ENCODE peak calls at places on chromosome 13, in six cellular contexts. W is mesendoderm, K is upper lobe of right lung, C is mammary epithelial cell, M is caudate nucleus, E is fibroblast of lung. F is an unnamed sample.

GRCh38 chr13:70183041-70183440 is 74.8 kb upstream of the KLHL1 start:
- DNase-seq in C (peak), K (no peak), M (no peak), W (peak), E (peak), F (no peak)

GRCh38 chr13:20198781-20199180 is 6.0 kb upstream of the GJB2 start:
- DNase-seq in M (no peak), E (peak), K (no peak), W (no peak), C (peak), F (no peak)

GRCh38 chr13:72536668-72537399 is 190.6 kb downstream of the MZT1 start:
- DNase-seq in C (no peak), E (peak), M (no peak), K (no peak), W (no peak), F (no peak)

GRCh38 chr13:36282818-36283432 is 14.7 kb downstream of the CCDC169 start:
- DNase-seq in C (peak), M (no peak), K (no peak), E (peak), W (peak), F (no peak)

GRCh38 chr13:75760182-75760981 is 124.3 kb downstream of the LMO7 start:
- DNase-seq in W (no peak), M (peak), K (no peak), C (peak), E (peak), F (peak)

GRCh38 chr13:73934215-73934623 is 200.0 kb downstream of the KLF12 start:
- DNase-seq in W (no peak), M (no peak), K (no peak), C (no peak), E (peak), F (no peak)

GRCh38 chr13:28584873-28585317 is 74.0 kb upstream of the POMP start:
- DNase-seq in E (peak), M (no peak), K (no peak), W (peak), C (no peak), F (no peak)

GRCh38 chr13:102769679-102770078 is 3.9 kb downstream of the TEX30 start:
- DNase-seq in W (no peak), M (no peak), K (no peak), E (no peak), C (peak), F (no peak)

GRCh38 chr13:24680258-24680920 is at the start of gene ATP12A:
- DNase-seq in C (peak), E (no peak), K (no peak), W (peak), M (no peak), F (no peak)

GRCh38 chr13:42474954-42475353 is 99.0 kb upstream of the TNFSF11 start:
- DNase-seq in K (no peak), E (peak), C (no peak), M (no peak), W (no peak), F (no peak)

GRCh38 chr13:36713842-36714241 is 40.0 kb downstream of the SERTM1 start:
- DNase-seq in C (no peak), E (peak), K (no peak), W (no peak), M (no peak), F (no peak)

GRCh38 chr13:34886476-34886875 is 55.6 kb upstream of the NBEA start:
- DNase-seq in C (no peak), W (no peak), M (no peak), E (no peak), K (no peak), F (no peak)

GRCh38 chr13:34011552-34012085 is 193.7 kb downstream of the RFC3 start:
- DNase-seq in E (no peak), M (no peak), W (no peak), C (no peak), K (no peak), F (no peak)

GRCh38 chr13:24693862-24694471 is 13.8 kb downstream of the ATP12A start:
- DNase-seq in K (peak), C (peak), W (peak), E (peak), M (no peak), F (no peak)

GRCh38 chr13:34003712-34004111 is 185.8 kb downstream of the RFC3 start:
- DNase-seq in C (no peak), K (no peak), E (no peak), M (no peak), W (no peak), F (no peak)

GRCh38 chr13:108776650-108777049 is 147.2 kb downstream of the MYO16 start:
- DNase-seq in K (no peak), C (no peak), E (no peak), W (peak), M (no peak), F (no peak)

GRCh38 chr13:96104516-96104915 is 14.6 kb downstream of the HS6ST3 start:
- DNase-seq in K (no peak), C (no peak), M (no peak), W (peak), E (no peak), F (no peak)
- H3K27ac ChIP-seq in K (no peak), C (no peak), M (no peak), W (no peak), E (no peak), F (no peak)

GRCh38 chr13:80591978-80592377 is 251.1 kb upstream of the SPRY2 start:
- DNase-seq in M (no peak), W (no peak), K (no peak), C (no peak), E (no peak), F (no peak)
- H3K27ac ChIP-seq in M (no peak), W (no peak), K (no peak), C (no peak), E (no peak), F (no peak)

GRCh38 chr13:49421391-49421790 is 22.5 kb downstream of the CAB39L start:
- DNase-seq in C (peak), M (no peak), K (no peak), E (no peak), W (peak), F (no peak)

GRCh38 chr13:49412749-49413148 is 31.1 kb downstream of the CAB39L start:
- DNase-seq in K (no peak), E (no peak), W (no peak), C (no peak), M (no peak), F (no peak)

GRCh38 chr13:49419292-49419691 is 24.6 kb downstream of the CAB39L start:
- DNase-seq in C (no peak), M (no peak), K (no peak), E (peak), W (no peak), F (no peak)

DNA sequence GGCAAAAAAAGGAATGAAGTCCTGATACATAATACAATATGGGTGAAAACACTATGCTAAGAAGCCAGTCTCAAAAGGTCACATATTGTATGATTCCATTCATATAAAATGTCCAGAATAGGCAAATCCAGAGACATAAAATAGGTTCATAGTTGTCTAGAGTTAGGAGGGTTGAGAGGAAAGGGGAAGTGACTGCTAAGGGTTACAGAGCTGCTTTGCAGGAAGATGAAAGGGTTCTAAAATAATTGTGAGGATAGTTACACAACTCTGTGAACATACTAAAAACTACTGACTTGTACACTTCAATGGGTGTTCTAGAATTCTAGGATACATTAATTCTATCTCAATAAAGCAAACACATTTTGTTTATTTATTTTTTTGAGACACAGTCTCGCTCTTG is 25.7 kb downstream of the CAB39L start:
- DNase-seq in C (no peak), K (no peak), M (no peak), W (no peak), E (no peak), F (no peak)
- H3K27ac ChIP-seq in C (no peak), K (no peak), M (no peak), W (no peak), E (no peak), F (no peak)

GRCh38 chr13:99288069-99288468 is 19.1 kb downstream of the GPR183 start:
- DNase-seq in K (no peak), W (no peak), M (no peak), E (peak), C (no peak), F (no peak)

GRCh38 chr13:99287544-99287943 is 19.7 kb downstream of the GPR183 start:
- DNase-seq in C (no peak), M (no peak), K (no peak), E (no peak), W (no peak), F (no peak)

GRCh38 chr13:99289674-99290337 is 17.4 kb downstream of the GPR183 start:
- DNase-seq in W (no peak), C (no peak), K (no peak), M (no peak), E (no peak), F (peak)

GRCh38 chr13:99290890-99291289 is 16.3 kb downstream of the GPR183 start:
- DNase-seq in K (no peak), C (no peak), W (no peak), E (no peak), M (no peak), F (no peak)

GRCh38 chr13:99289265-99289664 is 17.9 kb downstream of the GPR183 start:
- DNase-seq in W (no peak), K (no peak), M (no peak), C (no peak), E (no peak), F (no peak)
- H3K27ac ChIP-seq in W (no peak), K (no peak), M (no peak), C (no peak), E (no peak), F (peak)

GRCh38 chr13:46166947-46167610 is 14.9 kb downstream of the LCP1 start:
- DNase-seq in C (no peak), M (no peak), W (peak), E (no peak), K (no peak), F (no peak)
- H3K27ac ChIP-seq in C (no peak), M (no peak), W (no peak), E (no peak), K (no peak), F (no peak)

GRCh38 chr13:113531041-113531873 is 40.7 kb upstream of the DCUN1D2 start:
- DNase-seq in E (no peak), K (peak), M (no peak), W (no peak), C (no peak), F (no peak)

GRCh38 chr13:113528101-113528797 is 37.7 kb upstream of the DCUN1D2 start:
- DNase-seq in C (no peak), E (no peak), K (no peak), W (no peak), M (no peak), F (no peak)

GRCh38 chr13:113527272-113527958 is 36.9 kb upstream of the DCUN1D2 start:
- DNase-seq in K (no peak), M (no peak), E (no peak), W (no peak), C (no peak), F (no peak)

GRCh38 chr13:113528798-113529180 is 38.3 kb upstream of the DCUN1D2 start:
- DNase-seq in K (no peak), E (no peak), M (no peak), W (no peak), C (no peak), F (no peak)

DNA sequence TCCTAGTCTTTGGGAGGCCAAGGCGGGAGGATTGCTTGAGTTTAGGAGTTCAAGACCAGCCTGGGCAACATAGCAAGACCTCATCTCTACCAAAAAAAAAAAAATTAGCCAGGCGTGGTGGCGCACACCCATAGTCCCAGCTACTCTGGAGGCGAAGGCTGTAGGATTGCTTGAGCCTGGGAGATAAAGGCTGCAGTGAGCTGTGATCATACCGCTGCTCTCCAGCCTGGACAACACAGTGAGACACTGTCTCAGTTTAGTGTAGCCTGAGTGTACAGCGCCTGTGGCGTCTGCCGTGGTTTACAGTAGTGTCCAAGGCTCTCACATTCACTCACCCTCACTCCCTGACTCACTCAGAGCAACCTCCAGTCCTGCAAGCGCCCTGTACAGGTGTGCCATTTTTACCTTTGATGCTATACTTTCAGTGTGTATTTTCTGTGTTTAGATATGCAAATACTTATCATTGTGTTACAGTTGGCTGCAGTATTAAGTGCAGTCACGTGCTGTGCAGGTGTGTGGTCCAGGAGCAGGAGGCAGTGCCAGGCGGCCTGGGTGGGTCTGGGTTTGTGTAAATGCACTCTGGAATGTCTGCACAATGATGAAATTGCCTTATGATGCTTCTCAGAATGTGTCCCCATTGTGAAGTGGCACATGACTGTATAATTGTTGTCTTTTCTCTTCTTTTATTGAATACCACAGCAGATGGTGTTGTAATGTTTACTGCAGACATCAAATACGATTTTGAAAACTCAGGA is 36.1 kb upstream of the DCUN1D2 start:
- DNase-seq in M (no peak), K (no peak), W (no peak), C (no peak), E (no peak), F (no peak)
- H3K27ac ChIP-seq in M (no peak), K (no peak), W (no peak), C (no peak), E (no peak), F (no peak)

GRCh38 chr13:45921337-45921736 is 69.8 kb upstream of the SIAH3 start:
- DNase-seq in M (no peak), W (no peak), E (no peak), K (no peak), C (no peak), F (no peak)

GRCh38 chr13:45916036-45916435 is 64.5 kb upstream of the SIAH3 start:
- DNase-seq in K (no peak), E (no peak), M (no peak), W (no peak), C (no peak), F (no peak)

GRCh38 chr13:45918597-45918996 is 67.0 kb upstream of the SIAH3 start:
- DNase-seq in K (no peak), C (peak), W (no peak), E (no peak), M (no peak), F (no peak)

GRCh38 chr13:45916859-45917418 is 65.4 kb upstream of the SIAH3 start:
- DNase-seq in C (no peak), E (no peak), W (no peak), K (no peak), M (no peak), F (no peak)
- H3K27ac ChIP-seq in C (no peak), E (no peak), W (no peak), K (no peak), M (no peak), F (no peak)

F was measured in epithelial cell of prostate.